ENCODE peak calls at places on chromosome 19, in six cellular contexts. K, R, Z, S, M and P are unnamed samples.
A peak's percentile ranks its signal among the peaks of the same experiment; 100 is the strongest.

GRCh38 chr19:16244091-16244490 is 46.4 kb downstream of the AP1M1 start:
- DNase-seq in R (peak; percentile 57), K (no peak), S (no peak), Z (no peak), M (peak; percentile 68), P (no peak)

GRCh38 chr19:49892716-49893115 is 4.0 kb downstream of the IL4I1 start:
- DNase-seq in K (no peak), R (no peak), S (no peak), Z (no peak), M (no peak), P (no peak)

GRCh38 chr19:30222428-30222873 is 149.7 kb upstream of the ZNF536 start:
- DNase-seq in S (peak; percentile 60), R (no peak), K (no peak), Z (no peak), M (no peak), P (no peak)

GRCh38 chr19:1512671-1513491 is at the start of gene ADAMTSL5:
- DNase-seq in R (no peak), Z (no peak), S (peak; percentile 82), K (no peak), M (peak; percentile 61), P (no peak)

GRCh38 chr19:18294467-18294864 is 13.0 kb upstream of the JUND start:
- DNase-seq in Z (no peak), K (no peak), R (no peak), S (no peak), M (no peak), P (peak; percentile 96)

GRCh38 chr19:16293133-16294085 is 31.2 kb upstream of the KLF2 start:
- DNase-seq in M (peak; percentile 94), R (peak; percentile 96), S (no peak), K (no peak), Z (peak; percentile 70), P (no peak)

GRCh38 chr19:18796239-18796638 is 5.1 kb upstream of the COMP start:
- DNase-seq in M (no peak), K (no peak), R (no peak), Z (no peak), S (no peak), P (no peak)

GRCh38 chr19:6672693-6673290 is 2.8 kb upstream of the TNFSF14 start:
- DNase-seq in K (no peak), M (no peak), S (no peak), R (no peak), Z (no peak), P (no peak)

GRCh38 chr19:2782357-2782935 is 627 bp downstream of the SGTA start:
- DNase-seq in M (peak; percentile 21), Z (no peak), K (no peak), S (no peak), R (no peak), P (no peak)

DNA sequence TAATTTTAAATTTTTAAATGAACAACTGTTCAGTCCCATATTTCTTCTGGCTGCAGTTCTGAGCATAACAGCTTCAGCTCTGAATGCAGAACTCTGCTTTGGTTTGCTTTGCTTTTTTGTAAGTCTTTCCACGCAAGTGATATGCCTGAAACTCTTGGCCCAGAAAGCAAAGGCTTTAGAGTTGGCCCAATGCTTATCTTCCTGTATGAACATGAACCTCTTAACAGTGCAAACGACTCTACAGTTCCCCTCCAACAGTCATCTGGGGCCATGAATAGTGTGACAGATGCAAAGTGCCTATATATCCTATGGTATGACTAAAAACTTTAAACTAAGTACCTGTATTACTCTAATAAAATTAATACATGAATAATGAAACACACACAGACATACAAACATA is 14.7 kb downstream of the ZNF112 start:
- DNase-seq in Z (no peak), K (no peak), S (no peak), M (no peak), R (no peak), P (no peak)
- H3K9me3 ChIP-seq in Z (no peaks in the 10 kb centered on the region), K (no peaks in the 10 kb centered on the region), S (no peaks in the 10 kb centered on the region), M (peaks cover 69% of the 10 kb centered on the region), R (no peaks in the 10 kb centered on the region), P (peaks cover 5% of the 10 kb centered on the region)

GRCh38 chr19:33472696-33473624 is 48.6 kb downstream of the PEPD start:
- DNase-seq in R (peak; percentile 72), S (peak; percentile 14), Z (no peak), K (no peak), M (peak; percentile 48), P (no peak)
- H3K27ac ChIP-seq in R (peak overlapping the region; percentile 39), S (no peak overlapping the region), Z (no peak overlapping the region), K (no peak overlapping the region), M (no peak overlapping the region), P (no peak overlapping the region)

DNA sequence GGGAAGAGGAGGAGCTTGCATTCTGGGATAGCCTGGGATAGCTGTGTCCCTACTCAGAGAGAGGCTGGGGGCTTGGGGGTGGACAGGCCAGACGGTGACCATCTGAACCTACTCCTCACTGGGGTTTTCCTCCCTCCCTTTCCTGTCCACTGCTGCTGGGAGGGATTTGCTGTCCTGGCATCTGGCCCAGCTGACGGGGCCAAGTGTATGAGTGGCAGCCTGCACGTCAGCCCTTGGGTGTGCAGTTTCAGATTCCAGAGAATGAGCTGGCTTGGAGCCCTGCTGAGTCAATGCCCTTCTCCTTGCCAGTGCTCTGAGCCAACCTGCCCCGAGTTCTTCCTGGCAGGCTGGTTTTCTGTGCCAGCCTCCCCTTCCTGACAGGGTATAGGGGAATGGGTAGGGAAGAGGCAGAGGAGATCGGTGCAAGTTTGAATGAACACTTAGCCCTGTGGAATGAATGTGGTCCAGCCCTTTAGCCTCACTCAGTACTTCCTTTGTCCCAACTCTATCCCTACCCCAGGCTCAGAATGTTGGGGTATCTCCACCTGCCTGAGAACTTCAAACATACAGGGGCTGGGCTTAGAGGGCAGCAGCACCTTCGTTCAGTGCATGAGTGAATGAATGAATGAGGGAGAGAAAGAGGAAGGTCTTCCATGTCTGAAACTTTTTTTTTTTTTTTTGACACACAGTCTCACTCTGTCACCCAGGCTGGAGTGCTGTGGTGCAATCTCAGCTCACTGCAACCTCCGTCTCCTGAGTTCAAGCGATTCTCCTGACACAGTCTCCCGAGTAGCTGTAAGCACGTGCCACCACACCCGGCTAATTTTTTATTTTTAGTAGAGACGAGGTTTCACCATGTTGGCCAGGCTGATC is 1.8 kb upstream of the ANGPTL4 start:
- DNase-seq in R (peak; percentile 94), Z (peak; percentile 86), K (no peak), S (peak; percentile 99), M (peak; percentile 99), P (no peak)
- H3K4me3 ChIP-seq in R (no peak overlapping the region), Z (no peak overlapping the region), K (no peak overlapping the region), S (no peak overlapping the region), M (peak overlapping the region; percentile 10), P (no peak overlapping the region)

GRCh38 chr19:23098286-23098685 is 18.5 kb upstream of the ZNF730 start:
- DNase-seq in K (no peak), S (no peak), M (no peak), R (no peak), Z (no peak), P (no peak)
- H3K9me3 ChIP-seq in K (no peaks in the 10 kb centered on the region), S (no peaks in the 10 kb centered on the region), M (peaks cover 72% of the 10 kb centered on the region), R (peaks cover 7% of the 10 kb centered on the region), Z (no peaks in the 10 kb centered on the region), P (peaks cover 3% of the 10 kb centered on the region)

DNA sequence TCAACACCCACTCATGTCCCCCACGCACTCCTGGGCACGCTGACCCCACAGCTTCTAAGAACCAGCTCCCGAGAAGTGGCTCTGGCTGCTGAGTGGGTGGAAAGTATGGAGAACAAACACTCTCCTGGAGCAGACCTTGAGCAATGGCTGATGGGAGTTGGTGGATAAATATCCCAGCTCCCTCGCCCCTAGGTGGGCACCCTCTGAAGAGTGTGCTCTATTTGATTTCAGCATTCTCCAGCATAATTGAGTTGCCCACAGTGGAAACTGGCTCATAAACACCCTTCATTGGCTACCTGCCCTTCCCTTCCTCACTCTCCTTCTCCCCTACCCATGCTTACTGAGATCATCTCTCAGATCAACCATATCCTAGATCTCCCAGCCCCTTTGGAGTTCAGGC is 41.5 kb upstream of the ADGRE5 start:
- DNase-seq in K (no peak), R (no peak), M (no peak), Z (no peak), S (no peak), P (no peak)
- H3K27ac ChIP-seq in K (no peak overlapping the region), R (no peak overlapping the region), M (no peak overlapping the region), Z (no peak overlapping the region), S (no peak overlapping the region), P (no peak overlapping the region)

GRCh38 chr19:44758596-44758995 is 10.1 kb downstream of the BCL3 start:
- DNase-seq in K (no peak), R (no peak), M (peak; percentile 51), S (peak; percentile 82), Z (no peak), P (no peak)

GRCh38 chr19:44757735-44758505 is 9.4 kb downstream of the BCL3 start:
- DNase-seq in R (no peak), M (peak; percentile 88), K (no peak), Z (peak; percentile 69), S (peak; percentile 89), P (no peak)

GRCh38 chr19:44756089-44756562 is 7.6 kb downstream of the BCL3 start:
- DNase-seq in K (no peak), R (no peak), S (peak; percentile 83), M (no peak), Z (no peak), P (no peak)

GRCh38 chr19:44755219-44755618 is 6.7 kb downstream of the BCL3 start:
- DNase-seq in S (no peak), Z (no peak), R (no peak), K (no peak), M (no peak), P (no peak)

GRCh38 chr19:44757057-44757734 is 8.7 kb downstream of the BCL3 start:
- DNase-seq in Z (peak; percentile 60), S (peak; percentile 84), K (no peak), M (peak; percentile 85), R (no peak), P (no peak)
- H3K4me3 ChIP-seq in Z (peak overlapping the region; percentile 40), S (peak overlapping the region; percentile 28), K (no peak overlapping the region), M (peak overlapping the region; percentile 72), R (peak overlapping the region; percentile 58), P (no peak overlapping the region)